ENCODE peak calls at places on chromosomes 16 and 17, in ten cellular contexts. J, C, M, T, X, O, E, G, P and L are unnamed samples.

GRCh38 chr16:71373073-71373472 is 14.6 kb downstream of the CALB2 start:
- DNase-seq in J (no peak), C (no peak), M (peak; percentile 12), T (no peak), X (no peak), O (no peak), E (no peak), G (no peak), P (no peak), L (no peak)

GRCh38 chr17:1742371-1743093 is at the start of gene SERPINF2:
- DNase-seq in J (no peak), C (peak; percentile 71), M (no peak), T (no peak), X (no peak), O (no peak), E (no peak), G (no peak), P (no peak), L (no peak)

GRCh38 chr17:82202981-82203380 is 9.7 kb downstream of the CCDC57 start:
- DNase-seq in J (no peak), C (no peak), M (no peak), T (no peak), X (no peak), O (no peak), E (no peak), G (no peak), P (no peak), L (no peak)

GRCh38 chr17:68704897-68705296 is 103.7 kb upstream of the FAM20A start:
- DNase-seq in J (no peak), C (no peak), M (peak; percentile 41), T (no peak), X (no peak), O (no peak), E (no peak), G (no peak), P (no peak), L (no peak)

GRCh38 chr16:81181013-81181720 is 57.3 kb upstream of the BCO1 start:
- DNase-seq in J (peak; percentile 95), C (peak; percentile 69), M (peak; percentile 97), T (peak; percentile 56), X (peak; percentile 92), O (no peak), E (peak; percentile 62), G (no peak), P (peak; percentile 96), L (peak; percentile 91)

GRCh38 chr17:2241823-2242222 is 61.8 kb downstream of the SMG6 start:
- DNase-seq in J (peak; percentile 96), C (no peak), M (peak; percentile 83), T (no peak), X (no peak), O (no peak), E (no peak), G (no peak), P (no peak), L (no peak)

GRCh38 chr17:67270411-67270810 is 25.4 kb upstream of the HELZ start:
- DNase-seq in J (no peak), C (no peak), M (no peak), T (no peak), X (no peak), O (no peak), E (no peak), G (no peak), P (no peak), L (no peak)

GRCh38 chr16:70663524-70664324 is 17.4 kb downstream of the IL34 start:
- DNase-seq in J (no peak), C (peak; percentile 65), M (no peak), T (no peak), X (no peak), O (no peak), E (no peak), G (peak; percentile 70), P (no peak), L (no peak)

GRCh38 chr16:73951541-73951940 is 345.1 kb upstream of the PSMD7 start:
- DNase-seq in J (peak; percentile 80), C (no peak), M (peak; percentile 17), T (no peak), X (no peak), O (no peak), E (no peak), G (no peak), P (no peak), L (no peak)

GRCh38 chr16:51159296-51159695 is 8.2 kb upstream of the SALL1 start:
- DNase-seq in J (no peak), C (no peak), M (no peak), T (no peak), X (no peak), O (no peak), E (no peak), G (no peak), P (no peak), L (no peak)

DNA sequence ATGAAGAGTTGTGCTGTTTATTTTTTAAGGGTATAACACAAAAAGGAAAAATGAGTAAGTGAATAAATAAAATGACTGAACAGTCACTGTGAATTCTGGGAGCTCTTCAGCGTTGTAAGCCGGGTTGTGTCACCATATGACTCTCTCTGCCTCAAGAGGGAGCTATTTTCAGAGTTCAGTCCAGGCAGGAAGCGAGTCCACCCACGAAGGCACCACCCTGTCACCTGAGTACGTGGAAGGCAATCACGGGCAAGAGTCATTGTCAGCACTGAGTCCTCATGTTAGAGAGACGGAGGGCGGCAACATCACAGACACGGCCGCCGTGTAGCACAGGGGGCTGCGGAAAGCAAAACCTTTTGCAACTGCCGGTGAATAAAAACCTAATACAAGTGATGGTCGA is 227.6 kb downstream of the UTP18 start:
- DNase-seq in J (no peak), C (no peak), M (no peak), T (no peak), X (no peak), O (peak; percentile 22), E (no peak), G (no peak), P (no peak), L (no peak)
- TF ChIP-seq CTCF in J (no peak), C (no peak), M (no peak), T (no peak), X (peak; percentile 46), O (no peak), E (no peak), G (no peak), P (no peak), L (peak; percentile 35)

GRCh38 chr17:39663340-39663687 is 1.8 kb upstream of the TCAP start:
- DNase-seq in J (no peak), C (no peak), M (no peak), T (no peak), X (peak; percentile 18), O (no peak), E (no peak), G (no peak), P (no peak), L (no peak)
- H3K27ac ChIP-seq in J (no peak overlapping the region), C (peak overlapping the region; percentile 58), M (no peak overlapping the region), T (peak overlapping the region; percentile 82), X (no peak overlapping the region), O (no peak overlapping the region), E (peak overlapping the region; percentile 85), G (no peak overlapping the region), P (peak overlapping the region; percentile 96), L (no peak overlapping the region)

GRCh38 chr17:73650147-73650546 is 5.9 kb upstream of the SDK2 start:
- DNase-seq in J (peak; percentile 18), C (no peak), M (no peak), T (no peak), X (no peak), O (no peak), E (no peak), G (no peak), P (peak; percentile 34), L (no peak)
- TF ChIP-seq CTCF in J (no peak), C (peak; percentile 23), M (no peak), T (no peak), X (no peak), O (no peak), E (peak; percentile 23), G (no peak), P (no peak), L (peak; percentile 45)

DNA sequence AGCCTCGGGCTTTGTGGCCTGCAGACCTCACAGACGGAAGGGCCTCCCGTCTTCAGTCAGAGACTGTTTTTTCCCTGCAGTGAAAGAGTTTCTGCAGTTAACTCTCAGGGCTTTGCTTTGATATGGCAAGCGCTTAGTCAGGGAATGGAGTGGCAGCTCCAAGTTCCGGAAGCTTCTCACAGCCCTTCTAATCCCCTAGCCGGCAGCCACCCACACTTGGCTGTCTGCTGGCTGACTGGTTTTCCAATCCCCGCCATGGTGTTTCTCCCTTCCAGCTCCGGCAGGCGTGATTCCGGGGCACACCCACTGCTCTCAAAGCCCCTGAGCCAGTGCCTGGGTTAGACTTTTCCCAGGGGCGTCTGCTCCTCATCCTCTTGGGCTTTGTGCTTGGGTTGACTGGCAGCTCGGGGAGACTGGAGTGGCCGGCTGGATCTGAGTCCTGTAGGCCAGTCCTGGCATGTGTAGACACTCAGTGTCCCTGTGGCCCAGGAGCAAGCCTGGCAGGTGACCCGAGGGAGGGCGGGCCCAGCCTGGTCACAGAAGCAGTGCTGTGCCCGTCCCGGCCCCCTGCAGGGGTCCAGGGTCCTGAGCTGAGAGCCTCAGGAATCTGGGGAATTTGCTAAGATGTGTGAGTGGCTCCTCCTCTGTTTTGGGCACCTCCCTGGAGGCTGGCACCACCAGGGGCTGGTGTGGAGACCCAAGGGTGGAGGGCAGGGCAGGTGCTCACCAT is 30.0 kb downstream of the BAIAP2 start:
- DNase-seq in J (no peak), C (no peak), M (peak; percentile 52), T (peak; percentile 64), X (peak; percentile 50), O (no peak), E (no peak), G (no peak), P (no peak), L (no peak)
- H3K27ac ChIP-seq in J (peak overlapping the region; percentile 20), C (peak overlapping the region; percentile 58), M (no peak overlapping the region), T (peak overlapping the region; percentile 77), X (no peak overlapping the region), O (no peak overlapping the region), E (peak overlapping the region; percentile 54), G (no peak overlapping the region), P (peak overlapping the region; percentile 46), L (peak overlapping the region; percentile 75)

DNA sequence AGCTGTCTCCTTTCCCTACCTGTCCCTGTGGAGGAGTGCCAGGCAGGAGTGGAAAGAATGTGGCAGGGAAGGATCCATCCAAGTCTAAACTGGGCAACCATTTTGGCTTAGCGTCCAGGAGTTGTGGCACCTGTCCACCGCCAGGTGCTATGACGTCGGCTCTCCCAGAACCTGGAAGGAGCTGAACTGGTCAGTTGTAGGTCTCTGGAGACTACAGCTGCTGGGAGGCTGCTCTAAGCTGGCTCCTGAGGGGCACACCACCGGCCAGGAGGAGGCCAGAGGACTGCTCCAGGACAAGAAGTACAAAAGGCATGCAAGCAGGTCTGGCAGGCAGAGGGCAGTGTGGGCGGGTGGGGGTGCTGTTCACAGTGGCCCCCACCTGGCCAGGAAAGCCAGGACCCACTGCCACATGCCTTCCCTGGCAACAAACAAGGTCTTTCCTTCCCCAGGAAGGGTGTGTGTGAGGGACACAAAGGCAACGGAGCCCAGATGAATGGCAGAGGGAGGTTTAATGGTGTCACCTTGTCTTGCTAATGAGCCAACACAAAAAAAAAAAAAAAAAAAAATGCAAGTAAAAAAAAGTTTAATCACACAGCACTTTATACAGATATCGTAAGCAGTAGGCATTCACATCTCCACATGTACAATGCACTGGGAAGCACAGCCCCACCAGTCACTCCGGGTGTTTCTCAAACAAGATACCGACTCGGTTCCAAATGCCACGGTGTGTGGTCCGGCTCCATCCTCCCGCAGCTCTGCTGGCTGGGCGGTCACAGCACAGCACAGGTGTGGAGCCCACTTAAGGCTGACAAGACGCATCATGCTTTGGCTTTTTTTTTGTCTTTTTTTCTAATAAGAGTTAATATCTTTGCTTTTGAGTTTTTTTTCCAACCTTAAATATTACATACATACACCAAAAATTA is 4.8 kb downstream of the SPHK1 start:
- DNase-seq in J (no peak), C (no peak), M (no peak), T (peak; percentile 57), X (no peak), O (no peak), E (no peak), G (peak; percentile 66), P (no peak), L (peak; percentile 33)
- TF ChIP-seq CTCF in J (no peak), C (no peak), M (peak; percentile 14), T (no peak), X (no peak), O (no peak), E (no peak), G (no peak), P (no peak), L (peak; percentile 31)